ENCODE peak calls at places on chromosomes 6 and 20, in six cellular contexts. One of them, this sample, is unnamed. For H3K9me3, the result is how much of the 10 kb centered on the place peaks cover.

GRCh38 chr6:135212935-135213334 is 31.8 kb downstream of the MYB start:
- DNase-seq in SK-N-SH: no peak
- DNase-seq in pancreas: no peak
- DNase-seq in kidney: no peak
- DNase-seq in lower lobe of right lung: no peak
- DNase-seq in CD8-positive, alpha-beta T cell: no peak
- DNase-seq in this sample: no peak

GRCh38 chr6:53691667-53692133 is 26.1 kb upstream of the KLHL31 start:
- DNase-seq in SK-N-SH: no peak
- DNase-seq in pancreas: no peak
- DNase-seq in kidney: no peak
- DNase-seq in lower lobe of right lung: no peak
- DNase-seq in CD8-positive, alpha-beta T cell: no peak
- DNase-seq in this sample: no peak

GRCh38 chr6:37906121-37906520 is 86.6 kb downstream of the ZFAND3 start:
- DNase-seq in SK-N-SH: no peak
- DNase-seq in pancreas: no peak
- DNase-seq in kidney: no peak
- DNase-seq in lower lobe of right lung: no peak
- DNase-seq in CD8-positive, alpha-beta T cell: no peak
- DNase-seq in this sample: no peak

GRCh38 chr6:12286381-12287132 is 3.6 kb upstream of the EDN1 start:
- DNase-seq in SK-N-SH: no peak
- DNase-seq in pancreas: no peak
- DNase-seq in kidney: no peak
- DNase-seq in lower lobe of right lung: no peak
- DNase-seq in CD8-positive, alpha-beta T cell: no peak
- DNase-seq in this sample: no peak

GRCh38 chr20:19975901-19976300 is 41.3 kb upstream of the NAA20 start:
- DNase-seq in SK-N-SH: no peak
- DNase-seq in pancreas: no peak
- DNase-seq in kidney: no peak
- DNase-seq in lower lobe of right lung: no peak
- DNase-seq in CD8-positive, alpha-beta T cell: no peak
- DNase-seq in this sample: no peak

GRCh38 chr6:28211840-28212509 is 13.1 kb upstream of the ZSCAN9 start:
- DNase-seq in SK-N-SH: no peak
- DNase-seq in pancreas: no peak
- DNase-seq in kidney: no peak
- DNase-seq in lower lobe of right lung: no peak
- DNase-seq in CD8-positive, alpha-beta T cell: no peak
- DNase-seq in this sample: no peak

GRCh38 chr20:17571153-17571527 is 1.3 kb downstream of the DSTN start:
- DNase-seq in SK-N-SH: no peak
- DNase-seq in pancreas: no peak
- DNase-seq in kidney: no peak
- DNase-seq in lower lobe of right lung: no peak
- DNase-seq in CD8-positive, alpha-beta T cell: no peak
- DNase-seq in this sample: no peak

GRCh38 chr6:144265390-144265789 is 19.7 kb upstream of the UTRN start:
- DNase-seq in SK-N-SH: no peak
- DNase-seq in pancreas: no peak
- DNase-seq in kidney: no peak
- DNase-seq in lower lobe of right lung: no peak
- DNase-seq in CD8-positive, alpha-beta T cell: no peak
- DNase-seq in this sample: no peak

GRCh38 chr6:139879823-139880356 is 505.4 kb upstream of the CITED2 start:
- DNase-seq in SK-N-SH: no peak
- DNase-seq in pancreas: no peak
- DNase-seq in kidney: no peak
- DNase-seq in lower lobe of right lung: no peak
- DNase-seq in CD8-positive, alpha-beta T cell: no peak
- DNase-seq in this sample: no peak

GRCh38 chr20:16647875-16648597 is 74.8 kb upstream of the KIF16B start:
- DNase-seq in SK-N-SH: peak
- DNase-seq in pancreas: no peak
- DNase-seq in kidney: no peak
- DNase-seq in lower lobe of right lung: no peak
- DNase-seq in CD8-positive, alpha-beta T cell: no peak
- DNase-seq in this sample: no peak

GRCh38 chr6:131182991-131183425 is 47.7 kb downstream of the AKAP7 start:
- DNase-seq in SK-N-SH: no peak
- DNase-seq in pancreas: no peak
- DNase-seq in kidney: no peak
- DNase-seq in lower lobe of right lung: no peak
- DNase-seq in CD8-positive, alpha-beta T cell: no peak
- DNase-seq in this sample: peak

GRCh38 chr6:46898011-46898410 is 23.7 kb downstream of the ADGRF5 start:
- DNase-seq in SK-N-SH: no peak
- DNase-seq in pancreas: no peak
- DNase-seq in kidney: no peak
- DNase-seq in lower lobe of right lung: no peak
- DNase-seq in CD8-positive, alpha-beta T cell: no peak
- DNase-seq in this sample: no peak

GRCh38 chr6:110511401-110511800 is 35.0 kb upstream of the SLC22A16 start:
- DNase-seq in SK-N-SH: no peak
- DNase-seq in pancreas: no peak
- DNase-seq in kidney: no peak
- DNase-seq in lower lobe of right lung: no peak
- DNase-seq in CD8-positive, alpha-beta T cell: no peak
- DNase-seq in this sample: no peak

DNA sequence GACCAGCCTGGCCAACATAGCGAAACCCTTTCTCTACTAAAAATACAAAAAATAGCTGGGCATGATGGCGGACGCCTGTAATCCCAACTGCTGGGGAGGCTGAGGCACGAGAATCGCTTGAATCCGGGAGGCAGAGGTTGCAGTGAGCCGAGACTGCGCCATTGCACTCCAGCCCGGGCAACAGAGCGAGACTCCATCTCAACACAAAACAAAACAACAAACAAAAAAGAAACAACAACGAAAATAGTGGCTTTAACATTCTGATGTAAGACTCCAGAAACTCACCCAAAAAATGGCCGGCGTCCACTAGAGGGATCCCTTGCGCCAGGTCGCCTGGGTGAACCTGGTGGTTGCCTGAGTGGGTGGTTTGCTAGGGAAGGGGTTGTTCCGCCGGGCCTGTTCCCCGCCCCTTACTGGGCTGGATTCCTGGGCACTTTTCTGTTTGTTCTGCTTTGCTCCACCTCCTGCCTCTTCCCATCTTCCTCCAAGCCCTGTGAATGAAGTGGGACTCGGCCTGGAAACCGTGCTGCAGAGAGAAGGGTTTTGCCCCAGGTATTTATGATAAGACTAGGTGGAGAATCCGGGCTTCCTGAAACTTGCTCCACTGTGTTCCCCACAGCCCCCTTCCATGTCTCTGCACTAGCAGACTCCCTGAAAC is 1.5 kb downstream of the PABPC1L start:
- DNase-seq in SK-N-SH: peak
- DNase-seq in pancreas: peak
- DNase-seq in kidney: peak
- DNase-seq in lower lobe of right lung: peak
- DNase-seq in CD8-positive, alpha-beta T cell: peak
- DNase-seq in this sample: no peak
- H3K4me3 ChIP-seq in SK-N-SH: no peak
- H3K4me3 ChIP-seq in pancreas: no peak
- H3K4me3 ChIP-seq in kidney: peak
- H3K4me3 ChIP-seq in lower lobe of right lung: peak
- H3K4me3 ChIP-seq in CD8-positive, alpha-beta T cell: no peak
- H3K4me3 ChIP-seq in this sample: no peak

GRCh38 chr20:22093122-22093521 is 387.7 kb downstream of the PAX1 start:
- DNase-seq in SK-N-SH: no peak
- DNase-seq in pancreas: no peak
- DNase-seq in kidney: no peak
- DNase-seq in lower lobe of right lung: no peak
- DNase-seq in CD8-positive, alpha-beta T cell: no peak
- DNase-seq in this sample: no peak

GRCh38 chr20:22088882-22089281 is 383.4 kb downstream of the PAX1 start:
- DNase-seq in SK-N-SH: no peak
- DNase-seq in pancreas: no peak
- DNase-seq in kidney: no peak
- DNase-seq in lower lobe of right lung: no peak
- DNase-seq in CD8-positive, alpha-beta T cell: no peak
- DNase-seq in this sample: no peak
- H3K9me3 ChIP-seq in SK-N-SH: under half
- H3K9me3 ChIP-seq in pancreas: under half
- H3K9me3 ChIP-seq in kidney: under half
- H3K9me3 ChIP-seq in lower lobe of right lung: under half
- H3K9me3 ChIP-seq in CD8-positive, alpha-beta T cell: under half
- H3K9me3 ChIP-seq in this sample: under half

GRCh38 chr6:124958759-124959354 is 3.4 kb upstream of the RNF217 start:
- DNase-seq in SK-N-SH: no peak
- DNase-seq in pancreas: no peak
- DNase-seq in kidney: no peak
- DNase-seq in lower lobe of right lung: no peak
- DNase-seq in CD8-positive, alpha-beta T cell: no peak
- DNase-seq in this sample: no peak

GRCh38 chr6:124961468-124961783 is 811 bp upstream of the RNF217 start:
- DNase-seq in SK-N-SH: no peak
- DNase-seq in pancreas: no peak
- DNase-seq in kidney: no peak
- DNase-seq in lower lobe of right lung: no peak
- DNase-seq in CD8-positive, alpha-beta T cell: no peak
- DNase-seq in this sample: no peak

GRCh38 chr6:124961784-124962611 is at the start of gene RNF217:
- DNase-seq in SK-N-SH: peak
- DNase-seq in pancreas: peak
- DNase-seq in kidney: peak
- DNase-seq in lower lobe of right lung: peak
- DNase-seq in CD8-positive, alpha-beta T cell: no peak
- DNase-seq in this sample: no peak

GRCh38 chr6:124962617-124963415 is 579 bp downstream of the RNF217 start:
- DNase-seq in SK-N-SH: peak
- DNase-seq in pancreas: peak
- DNase-seq in kidney: peak
- DNase-seq in lower lobe of right lung: peak
- DNase-seq in CD8-positive, alpha-beta T cell: no peak
- DNase-seq in this sample: no peak

DNA sequence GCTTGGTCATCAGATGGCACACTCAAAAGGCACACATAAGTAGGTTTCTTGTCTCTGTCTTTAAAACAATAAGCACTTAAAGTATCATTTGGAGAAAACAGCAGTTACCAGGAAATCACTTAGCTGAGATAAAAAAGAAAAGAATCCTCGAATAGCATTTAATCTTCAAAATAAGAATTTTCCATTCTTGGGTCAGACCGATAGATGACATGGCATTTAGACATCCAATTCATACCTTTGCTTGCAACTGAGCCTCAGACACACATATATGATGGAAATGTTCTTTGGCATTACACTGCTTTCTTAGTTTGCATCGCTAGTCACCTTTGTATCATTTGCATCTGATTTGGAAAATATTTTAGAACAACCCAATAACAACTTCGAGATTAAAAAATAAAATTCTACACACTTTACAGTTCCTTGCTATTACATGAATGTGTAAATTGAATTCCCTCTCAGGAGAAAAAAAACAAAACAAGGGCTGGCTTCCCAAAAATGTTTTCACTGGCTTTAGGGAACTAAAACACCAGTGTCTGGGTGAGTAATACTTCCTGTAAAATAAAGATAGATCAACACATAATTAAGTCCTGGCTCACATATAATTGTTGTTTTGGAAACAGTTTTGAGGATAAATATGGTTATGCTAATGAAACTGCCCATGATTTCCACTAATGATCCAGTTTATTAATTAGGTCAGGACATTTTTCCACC is 1.3 kb upstream of the RNF217 start:
- DNase-seq in SK-N-SH: no peak
- DNase-seq in pancreas: no peak
- DNase-seq in kidney: no peak
- DNase-seq in lower lobe of right lung: no peak
- DNase-seq in CD8-positive, alpha-beta T cell: no peak
- DNase-seq in this sample: no peak
- H3K4me3 ChIP-seq in SK-N-SH: peak
- H3K4me3 ChIP-seq in pancreas: peak
- H3K4me3 ChIP-seq in kidney: peak
- H3K4me3 ChIP-seq in lower lobe of right lung: peak
- H3K4me3 ChIP-seq in CD8-positive, alpha-beta T cell: no peak
- H3K4me3 ChIP-seq in this sample: no peak

GRCh38 chr6:41934278-41935189 is 7.1 kb downstream of the CCND3 start:
- DNase-seq in SK-N-SH: no peak
- DNase-seq in pancreas: no peak
- DNase-seq in kidney: no peak
- DNase-seq in lower lobe of right lung: no peak
- DNase-seq in CD8-positive, alpha-beta T cell: no peak
- DNase-seq in this sample: no peak

GRCh38 chr6:41932378-41932777 is 9.2 kb downstream of the CCND3 start:
- DNase-seq in SK-N-SH: no peak
- DNase-seq in pancreas: no peak
- DNase-seq in kidney: no peak
- DNase-seq in lower lobe of right lung: no peak
- DNase-seq in CD8-positive, alpha-beta T cell: no peak
- DNase-seq in this sample: no peak

GRCh38 chr6:41935190-41935569 is 6.4 kb downstream of the CCND3 start:
- DNase-seq in SK-N-SH: no peak
- DNase-seq in pancreas: no peak
- DNase-seq in kidney: no peak
- DNase-seq in lower lobe of right lung: no peak
- DNase-seq in CD8-positive, alpha-beta T cell: no peak
- DNase-seq in this sample: no peak

GRCh38 chr6:41929918-41930317 is 8.6 kb downstream of the BYSL start:
- DNase-seq in SK-N-SH: no peak
- DNase-seq in pancreas: no peak
- DNase-seq in kidney: no peak
- DNase-seq in lower lobe of right lung: no peak
- DNase-seq in CD8-positive, alpha-beta T cell: no peak
- DNase-seq in this sample: no peak

DNA sequence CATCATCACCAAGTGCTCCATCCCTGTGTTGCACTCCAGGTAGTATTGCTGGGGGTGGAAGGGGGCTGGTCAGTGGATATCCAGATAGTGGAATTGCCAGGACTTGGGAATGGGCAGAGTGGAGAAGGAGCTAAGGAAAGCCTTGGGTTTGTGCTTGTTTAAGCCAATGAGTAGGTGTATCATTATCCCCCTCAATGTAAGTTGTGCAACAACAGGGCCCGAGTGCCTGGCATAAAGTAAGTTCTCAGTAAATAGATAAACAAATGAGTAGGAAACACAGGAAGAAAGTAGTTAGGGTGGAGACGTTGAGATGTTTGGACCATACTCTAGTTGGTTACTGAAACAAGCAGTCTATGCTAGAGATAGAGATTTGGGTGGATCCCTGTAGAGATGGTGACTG is 9.8 kb downstream of the CCND3 start:
- DNase-seq in SK-N-SH: no peak
- DNase-seq in pancreas: no peak
- DNase-seq in kidney: no peak
- DNase-seq in lower lobe of right lung: no peak
- DNase-seq in CD8-positive, alpha-beta T cell: no peak
- DNase-seq in this sample: no peak
- H3K9me3 ChIP-seq in SK-N-SH: under half
- H3K9me3 ChIP-seq in pancreas: under half
- H3K9me3 ChIP-seq in kidney: under half
- H3K9me3 ChIP-seq in lower lobe of right lung: under half
- H3K9me3 ChIP-seq in CD8-positive, alpha-beta T cell: under half
- H3K9me3 ChIP-seq in this sample: under half

This sample was measured in CD8-positive, alpha-beta memory T cell.